ENCODE peak calls at places on chromosomes 7 and 10, in nine cellular contexts. X is transverse colon, G is ovary, V is upper lobe of left lung, W is tibial nerve, J is stomach, D is SK-N-SH, U is sigmoid colon, N is K562. L is an unnamed sample. For H3K4me1, the result is how much of the 10 kb centered on the place peaks cover.

GRCh38 chr7:135245226-135245625 is 11.6 kb downstream of the STRA8 start:
- DNase-seq in J (no peak), U (no peak), G (no peak), W (no peak), V (no peak), X (no peak), N (no peak), D (no peak), L (no peak)

GRCh38 chr10:75531571-75532031 is 100.2 kb downstream of the LRMDA start:
- DNase-seq in X (no peak), G (no peak), U (no peak), N (no peak), V (peak), J (no peak), D (no peak), W (no peak), L (no peak)

GRCh38 chr7:109101332-109101731 is 531.7 kb downstream of the DNAJB9 start:
- DNase-seq in V (no peak), G (no peak), N (no peak), X (no peak), W (no peak), J (no peak), D (no peak), U (no peak), L (no peak)

GRCh38 chr7:2175514-2175913 is 57.2 kb downstream of the MAD1L1 start:
- DNase-seq in X (no peak), W (no peak), N (no peak), U (no peak), V (peak), G (no peak), D (peak), J (no peak), L (no peak)

GRCh38 chr7:39589323-39590111 is 23.3 kb downstream of the YAE1 start:
- DNase-seq in J (no peak), G (no peak), U (no peak), N (peak), X (no peak), D (no peak), V (peak), W (no peak), L (no peak)

GRCh38 chr10:126597206-126597605 is 73.3 kb downstream of the C10orf90 start:
- DNase-seq in J (no peak), D (no peak), U (no peak), X (no peak), V (no peak), G (no peak), N (no peak), W (no peak), L (no peak)

GRCh38 chr10:84335516-84335915 is 7.1 kb downstream of the CCSER2 start:
- DNase-seq in U (no peak), G (no peak), V (no peak), D (peak), J (no peak), X (no peak), N (no peak), W (no peak), L (no peak)

GRCh38 chr7:145360511-145361100 is 524.8 kb upstream of the TPK1 start:
- DNase-seq in J (no peak), N (no peak), G (no peak), U (no peak), X (no peak), V (no peak), W (no peak), D (no peak), L (no peak)

GRCh38 chr7:83806538-83806937 is 157.6 kb upstream of the SEMA3E start:
- DNase-seq in J (no peak), W (no peak), X (no peak), N (no peak), U (no peak), V (no peak), G (no peak), D (no peak), L (no peak)

GRCh38 chr7:115009139-115009538 is 87.2 kb downstream of the MDFIC start:
- DNase-seq in D (no peak), N (no peak), J (no peak), G (no peak), W (no peak), U (no peak), V (no peak), X (no peak), L (no peak)

GRCh38 chr10:102230264-102230860 is 4.3 kb downstream of the ELOVL3 start:
- DNase-seq in G (peak), W (no peak), U (no peak), N (peak), V (peak), X (peak), D (peak), J (peak), L (no peak)

GRCh38 chr10:112963835-112964234 is 13.8 kb downstream of the TCF7L2 start:
- DNase-seq in U (peak), G (no peak), W (no peak), J (no peak), D (no peak), V (no peak), X (no peak), N (no peak), L (no peak)

GRCh38 chr7:70410134-70410750 is 721.7 kb upstream of the GALNT17 start:
- DNase-seq in W (no peak), J (no peak), G (no peak), V (no peak), D (no peak), U (no peak), X (no peak), N (no peak), L (no peak)

GRCh38 chr7:134954197-134955082 is 31.9 kb upstream of the AGBL3 start:
- DNase-seq in U (no peak), X (no peak), W (no peak), N (peak), J (no peak), D (peak), V (no peak), G (no peak), L (no peak)

GRCh38 chr7:74083928-74084721 is 521 bp downstream of the LIMK1 start:
- DNase-seq in W (no peak), X (peak), J (peak), V (no peak), D (peak), N (peak), G (peak), U (peak), L (peak)

GRCh38 chr10:11165591-11166543 is 148.2 kb downstream of the CELF2 start:
- DNase-seq in N (peak), D (peak), J (peak), W (peak), U (peak), V (peak), G (peak), X (peak), L (peak)
- H3K27ac ChIP-seq in N (peak), D (no peak), J (peak), W (peak), U (peak), V (peak), G (peak), X (peak), L (peak)

GRCh38 chr7:38318241-38318640 is 44.8 kb upstream of the TARP start:
- DNase-seq in U (no peak), G (no peak), N (no peak), V (no peak), D (no peak), W (no peak), X (no peak), J (no peak), L (no peak)
- H3K4me1 ChIP-seq in U (under half), G (under half), N (under half), V (under half), D (under half), W (under half), X (under half), J (under half), L (under half)

DNA sequence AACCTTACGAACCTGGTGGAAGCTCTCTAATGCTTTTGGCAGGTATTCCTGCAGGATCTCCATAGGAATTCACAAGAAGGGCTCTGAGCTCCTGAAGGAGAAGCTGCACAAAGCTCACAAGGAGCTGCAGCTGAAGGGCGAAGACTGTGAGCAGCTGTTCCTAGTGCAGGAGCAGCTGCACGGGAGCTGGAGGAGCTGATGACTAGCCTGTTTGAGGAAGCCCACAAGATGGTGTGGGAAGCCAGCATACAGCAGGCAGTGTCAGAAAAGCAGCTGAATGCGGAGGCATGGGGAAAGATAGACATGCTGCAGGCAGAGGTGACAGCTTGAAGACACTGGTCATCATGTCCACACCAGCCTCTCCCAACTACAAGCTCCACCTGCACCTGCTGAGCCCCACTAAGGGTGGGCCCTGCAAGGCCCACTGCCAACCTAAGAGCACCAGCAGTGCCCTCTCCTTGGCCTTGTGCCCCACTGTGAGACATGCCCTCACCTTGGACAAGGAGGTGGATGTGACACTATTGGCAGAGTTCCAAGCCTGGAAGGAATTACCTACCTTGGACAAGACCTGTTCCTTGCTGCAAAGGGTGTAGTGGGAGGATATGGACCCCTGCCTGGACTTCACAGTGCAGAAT is 250.6 kb downstream of the BBS9 start:
- DNase-seq in U (no peak), W (no peak), N (no peak), X (no peak), J (no peak), D (no peak), G (no peak), V (no peak), L (no peak)
- TF ChIP-seq EP300 in U (no peak), W (no peak), N (no peak), X (no peak), J (no peak), D (no peak), G (no peak), V (no peak), L (no peak)

GRCh38 chr10:93222211-93222754 is 148.6 kb downstream of the CYP26A1 start:
- DNase-seq in V (no peak), D (no peak), J (no peak), X (no peak), W (no peak), U (no peak), N (no peak), G (no peak), L (no peak)

GRCh38 chr10:93224005-93224779 is 150.5 kb downstream of the CYP26A1 start:
- DNase-seq in W (no peak), J (no peak), D (no peak), N (no peak), U (no peak), X (no peak), V (no peak), G (no peak), L (no peak)

GRCh38 chr10:93223336-93223735 is 149.6 kb downstream of the CYP26A1 start:
- DNase-seq in X (no peak), N (no peak), V (no peak), U (no peak), W (no peak), J (no peak), D (no peak), G (no peak), L (no peak)

GRCh38 chr10:93221521-93221920 is 147.8 kb downstream of the CYP26A1 start:
- DNase-seq in G (no peak), V (no peak), W (no peak), D (no peak), X (no peak), J (no peak), N (no peak), U (no peak), L (no peak)

DNA sequence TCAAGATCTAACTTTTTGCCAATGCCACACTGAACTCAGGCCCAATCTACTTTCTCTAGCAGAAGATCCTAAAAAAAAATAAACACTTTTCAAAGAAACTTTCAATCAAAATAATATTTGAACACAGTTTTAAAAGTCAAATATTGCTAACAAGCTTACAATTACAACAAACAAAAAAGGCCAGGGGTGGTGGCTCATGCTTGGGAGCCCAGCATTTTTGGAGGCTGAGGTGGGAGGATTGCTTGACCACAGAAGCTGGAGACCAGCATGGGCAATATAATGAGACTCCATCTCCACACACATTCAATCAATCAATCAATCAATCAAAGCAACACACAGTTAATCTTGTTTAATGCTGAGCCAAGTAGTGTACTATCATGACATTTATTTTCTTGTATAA is 149.2 kb downstream of the CYP26A1 start:
- DNase-seq in W (no peak), G (no peak), N (no peak), V (no peak), X (no peak), D (no peak), J (no peak), U (no peak), L (no peak)
- H3K27ac ChIP-seq in W (no peak), G (no peak), N (no peak), V (no peak), X (no peak), D (no peak), J (no peak), U (no peak), L (no peak)

DNA sequence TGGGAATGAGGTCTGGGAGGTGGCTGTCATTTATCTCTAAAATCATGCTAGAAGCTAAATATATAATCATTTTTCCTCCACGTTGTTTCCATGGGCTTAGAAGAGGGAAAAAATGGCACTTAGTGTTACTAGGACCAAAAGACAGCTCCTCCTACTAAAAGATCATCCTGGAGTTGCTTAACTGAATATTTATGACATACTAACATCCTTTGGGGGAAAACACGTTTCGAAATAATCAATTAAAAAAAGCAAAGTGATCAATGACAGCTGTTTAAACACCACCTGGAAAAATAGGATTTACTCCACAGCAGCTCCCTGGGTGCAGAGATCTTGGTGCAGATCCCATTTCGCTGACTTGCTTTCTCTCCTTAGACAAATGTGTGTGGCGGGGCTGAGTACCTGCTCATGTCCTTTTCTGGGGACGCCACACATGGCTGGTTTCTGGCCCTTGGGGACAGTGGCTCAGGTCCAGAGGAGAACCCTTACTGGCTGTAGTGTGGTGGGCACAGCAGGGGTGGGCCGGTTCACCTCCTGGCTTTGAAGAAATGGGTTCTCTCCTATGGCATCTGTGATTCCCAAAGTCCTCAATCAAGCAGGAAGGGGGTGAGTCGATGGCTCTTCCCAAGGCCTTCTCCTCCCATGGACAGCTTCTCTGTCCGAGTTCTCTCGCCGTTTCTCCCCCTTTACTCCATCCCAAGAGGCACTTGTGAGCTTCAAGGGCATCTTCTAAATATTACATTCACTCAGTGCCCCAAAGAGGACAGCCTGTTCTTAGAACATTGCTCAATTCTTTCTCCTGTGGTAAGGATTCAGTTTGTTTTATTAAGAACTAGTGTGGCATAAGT is 156.4 kb upstream of the KLF14 start:
- DNase-seq in U (no peak), N (no peak), G (no peak), J (no peak), V (peak), W (no peak), D (no peak), X (no peak), L (no peak)
- H3K4me1 ChIP-seq in U (half or more), N (under half), G (under half), J (half or more), V (half or more), W (half or more), D (half or more), X (half or more), L (half or more)

GRCh38 chr7:15199482-15199881 is 296.9 kb upstream of the DGKB start:
- DNase-seq in N (no peak), D (peak), V (no peak), U (no peak), X (no peak), J (no peak), G (no peak), W (no peak), L (no peak)
- TF ChIP-seq EP300 in N (no peak), D (no peak), V (no peak), U (no peak), X (no peak), J (no peak), G (no peak), W (no peak), L (no peak)

GRCh38 chr7:91492317-91492716 is 228.1 kb downstream of the FZD1 start:
- DNase-seq in G (no peak), N (no peak), W (no peak), X (no peak), U (no peak), J (no peak), V (no peak), D (no peak), L (no peak)

GRCh38 chr7:91496251-91496820 is 232.1 kb downstream of the FZD1 start:
- DNase-seq in W (no peak), U (no peak), J (no peak), X (no peak), D (no peak), N (no peak), V (no peak), G (no peak), L (no peak)

GRCh38 chr7:91491868-91492267 is 227.6 kb downstream of the FZD1 start:
- DNase-seq in U (no peak), W (no peak), D (no peak), J (no peak), V (no peak), N (no peak), X (no peak), G (no peak), L (no peak)

GRCh38 chr7:91492773-91493172 is 228.5 kb downstream of the FZD1 start:
- DNase-seq in N (no peak), D (no peak), J (no peak), V (no peak), W (no peak), X (no peak), U (no peak), G (no peak), L (no peak)
- H3K27ac ChIP-seq in N (no peak), D (no peak), J (no peak), V (no peak), W (no peak), X (no peak), U (no peak), G (no peak), L (no peak)

DNA sequence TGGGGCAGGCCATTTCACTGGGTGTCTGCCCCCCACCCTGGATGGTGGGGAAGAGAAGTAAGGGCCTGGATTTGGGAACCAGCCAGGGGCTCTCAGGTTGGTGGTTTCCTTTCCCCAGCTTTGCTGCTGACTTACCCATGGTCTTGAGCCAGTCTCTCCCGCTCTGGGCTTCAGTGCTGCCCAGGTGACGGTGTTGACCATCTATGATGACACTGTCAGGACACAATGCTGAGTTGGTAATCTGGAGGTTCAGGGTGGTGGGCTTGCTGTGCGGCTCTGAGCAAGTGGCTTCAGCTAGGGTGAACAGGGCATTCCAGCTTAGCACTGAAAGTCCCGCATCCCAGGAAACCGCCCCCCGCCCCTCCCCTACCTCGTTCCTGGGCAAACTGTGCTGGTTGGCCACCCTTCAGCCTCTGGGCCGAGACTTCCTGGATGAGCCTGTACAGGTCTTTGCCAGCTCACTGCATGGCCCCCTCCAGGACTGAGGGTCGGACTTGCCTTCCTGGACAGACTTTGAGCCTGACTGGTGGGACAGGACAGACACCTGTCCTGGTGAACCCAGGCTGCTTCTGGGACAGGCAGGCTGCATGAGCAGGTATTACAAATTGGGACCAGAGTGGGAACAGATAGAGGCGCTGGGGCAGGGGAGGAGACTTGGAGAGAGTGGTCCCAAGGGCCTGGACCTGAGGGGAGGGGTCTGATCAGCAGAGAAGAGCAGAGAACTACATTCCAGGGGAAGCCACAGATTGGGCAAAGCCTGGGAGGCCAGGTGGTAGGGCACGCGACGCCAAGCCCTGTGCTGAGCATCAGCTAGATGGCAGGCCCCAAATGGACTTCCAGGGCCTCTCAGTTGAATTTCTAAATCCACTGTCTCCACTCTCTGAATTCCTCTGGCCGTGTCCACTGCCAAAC is 19.9 kb upstream of the ZMIZ1 start:
- DNase-seq in G (no peak), D (no peak), N (no peak), U (peak), X (no peak), J (no peak), V (peak), W (no peak), L (peak)
- H3K4me1 ChIP-seq in G (under half), D (under half), N (under half), U (under half), X (under half), J (half or more), V (half or more), W (under half), L (under half)

GRCh38 chr7:20217193-20217948 is at the start of gene MACC1:
- DNase-seq in N (peak), D (no peak), V (peak), U (no peak), J (peak), W (no peak), X (peak), G (no peak), L (no peak)
- TF ChIP-seq EP300 in N (no peak), D (no peak), V (no peak), U (no peak), J (no peak), W (no peak), X (no peak), G (no peak), L (no peak)

L was measured in suprapubic skin.